ENCODE peak calls at places on chromosomes 16 and 17, in ten cellular contexts. G, T, E, I, U, N, V, Z, W and Q are unnamed samples.

GRCh38 chr16:14302399-14303181 is 231.5 kb downstream of the MRTFB start:
- DNase-seq in G (peak; percentile 48), T (peak; percentile 72), E (no peak), I (no peak), U (peak; percentile 37), N (no peak), V (no peak), Z (no peak), W (peak; percentile 87), Q (peak; percentile 64)

GRCh38 chr16:13143551-13143950 is 242.2 kb downstream of the SHISA9 start:
- DNase-seq in G (no peak), T (no peak), E (no peak), I (no peak), U (no peak), N (no peak), V (no peak), Z (no peak), W (no peak), Q (no peak)

GRCh38 chr16:47486856-47487255 is 25.7 kb downstream of the PHKB start:
- DNase-seq in G (no peak), T (no peak), E (no peak), I (no peak), U (no peak), N (no peak), V (no peak), Z (no peak), W (no peak), Q (no peak)

GRCh38 chr17:45846646-45847045 is 2.0 kb downstream of the SPPL2C start:
- DNase-seq in G (no peak), T (no peak), E (no peak), I (no peak), U (no peak), N (no peak), V (no peak), Z (no peak), W (no peak), Q (no peak)

GRCh38 chr17:76579281-76579680 is 6.4 kb downstream of the ST6GALNAC2 start:
- DNase-seq in G (no peak), T (no peak), E (no peak), I (no peak), U (no peak), N (no peak), V (no peak), Z (no peak), W (no peak), Q (no peak)

GRCh38 chr16:19933740-19934139 is 49.1 kb upstream of the GPRC5B start:
- DNase-seq in G (no peak), T (peak; percentile 42), E (no peak), I (no peak), U (no peak), N (no peak), V (no peak), Z (no peak), W (no peak), Q (no peak)

GRCh38 chr17:46984892-46985291 is 5.8 kb upstream of the RPRML start:
- DNase-seq in G (no peak), T (no peak), E (no peak), I (no peak), U (no peak), N (no peak), V (no peak), Z (peak; percentile 67), W (no peak), Q (no peak)

GRCh38 chr16:85383836-85384825 is 229.0 kb upstream of the GSE1 start:
- DNase-seq in G (no peak), T (no peak), E (no peak), I (no peak), U (no peak), N (no peak), V (no peak), Z (no peak), W (peak; percentile 56), Q (no peak)

GRCh38 chr16:86567701-86568571 is 1.3 kb downstream of the FOXC2 start:
- DNase-seq in G (no peak), T (peak; percentile 66), E (peak; percentile 54), I (no peak), U (no peak), N (no peak), V (no peak), Z (no peak), W (peak; percentile 66), Q (no peak)

GRCh38 chr16:86565644-86566511 is 751 bp upstream of the FOXC2 start:
- DNase-seq in G (no peak), T (peak; percentile 67), E (no peak), I (no peak), U (no peak), N (no peak), V (no peak), Z (no peak), W (no peak), Q (no peak)

GRCh38 chr16:86566966-86567700 is 504 bp downstream of the FOXC2 start:
- DNase-seq in G (no peak), T (peak; percentile 61), E (peak; percentile 40), I (no peak), U (no peak), N (no peak), V (no peak), Z (no peak), W (no peak), Q (no peak)

GRCh38 chr16:86565181-86565631 is 1.4 kb upstream of the FOXC2 start:
- DNase-seq in G (no peak), T (peak; percentile 32), E (no peak), I (no peak), U (no peak), N (no peak), V (no peak), Z (no peak), W (no peak), Q (no peak)

DNA sequence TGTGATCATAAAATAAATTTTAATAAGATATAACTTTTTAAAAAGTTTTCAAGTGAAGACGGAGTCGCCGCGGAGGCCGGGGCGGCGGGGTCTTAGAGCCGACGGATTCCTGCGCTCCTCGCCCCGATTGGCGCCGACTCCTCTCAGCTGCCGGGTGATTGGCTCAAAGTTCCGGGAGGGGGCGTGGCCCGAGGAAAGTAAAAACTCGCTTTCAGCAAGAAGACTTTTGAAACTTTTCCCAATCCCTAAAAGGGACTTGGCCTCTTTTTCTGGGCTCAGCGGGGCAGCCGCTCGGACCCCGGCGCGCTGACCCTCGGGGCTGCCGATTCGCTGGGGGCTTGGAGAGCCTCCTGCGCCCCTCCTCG is at the start of gene FOXC2:
- DNase-seq in G (peak; percentile 74), T (peak; percentile 99), E (peak; percentile 92), I (no peak), U (peak; percentile 42), N (peak; percentile 67), V (no peak), Z (peak; percentile 77), W (peak; percentile 69), Q (no peak)
- H3K27me3 ChIP-seq in G (no peaks in the 10 kb centered on the region), T (peaks cover 90% of the 10 kb centered on the region), E (peaks cover 98% of the 10 kb centered on the region), I (peaks cover 94% of the 10 kb centered on the region), U (peaks cover 68% of the 10 kb centered on the region), N (peaks cover 9% of the 10 kb centered on the region), V (peaks cover 5% of the 10 kb centered on the region), Z (no peaks in the 10 kb centered on the region), W (peaks cover 12% of the 10 kb centered on the region), Q (peaks cover 3% of the 10 kb centered on the region)

DNA sequence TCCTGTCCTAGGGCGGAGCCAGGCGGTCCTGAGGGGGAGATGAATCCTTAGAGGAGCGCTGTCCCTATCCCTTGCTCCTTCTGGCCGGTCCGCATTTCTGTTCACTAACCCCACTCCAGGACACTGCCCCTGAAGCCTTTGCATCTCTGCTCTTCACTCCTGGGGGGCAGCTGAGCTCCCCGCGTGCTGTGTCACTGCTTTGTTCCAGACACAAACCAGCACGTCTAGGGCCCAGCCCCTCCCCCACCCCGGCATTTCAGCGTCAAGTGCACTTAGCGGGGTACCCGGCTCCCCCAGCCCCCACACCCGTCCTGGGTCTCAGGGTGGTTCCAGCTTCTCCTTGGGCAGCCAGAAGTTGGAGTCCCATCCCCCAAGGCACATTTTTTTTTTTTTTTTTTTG is 8.9 kb downstream of the CORO6 start:
- DNase-seq in G (no peak), T (peak; percentile 47), E (no peak), I (no peak), U (peak; percentile 55), N (no peak), V (no peak), Z (no peak), W (no peak), Q (no peak)
- H3K4me3 ChIP-seq in G (no peak overlapping the region), T (peak overlapping the region; percentile 67), E (peak overlapping the region; percentile 63), I (peak overlapping the region; percentile 13), U (peak overlapping the region; percentile 54), N (no peak overlapping the region), V (peak overlapping the region; percentile 30), Z (peak overlapping the region; percentile 33), W (no peak overlapping the region), Q (peak overlapping the region; percentile 29)

GRCh38 chr17:64058547-64059115 is 38.2 kb upstream of the ICAM2 start:
- DNase-seq in G (peak; percentile 89), T (no peak), E (no peak), I (no peak), U (no peak), N (no peak), V (no peak), Z (no peak), W (peak; percentile 68), Q (no peak)

GRCh38 chr17:64055183-64056142 is 35.0 kb upstream of the ICAM2 start:
- DNase-seq in G (peak; percentile 90), T (no peak), E (no peak), I (no peak), U (no peak), N (no peak), V (no peak), Z (no peak), W (peak; percentile 88), Q (no peak)

GRCh38 chr17:64056269-64057005 is 36.0 kb upstream of the ICAM2 start:
- DNase-seq in G (peak; percentile 73), T (peak; percentile 77), E (no peak), I (no peak), U (no peak), N (no peak), V (peak; percentile 57), Z (no peak), W (no peak), Q (peak; percentile 40)

GRCh38 chr17:64059756-64060155 is 39.3 kb upstream of the ICAM2 start:
- DNase-seq in G (no peak), T (no peak), E (no peak), I (no peak), U (no peak), N (no peak), V (no peak), Z (no peak), W (no peak), Q (no peak)

DNA sequence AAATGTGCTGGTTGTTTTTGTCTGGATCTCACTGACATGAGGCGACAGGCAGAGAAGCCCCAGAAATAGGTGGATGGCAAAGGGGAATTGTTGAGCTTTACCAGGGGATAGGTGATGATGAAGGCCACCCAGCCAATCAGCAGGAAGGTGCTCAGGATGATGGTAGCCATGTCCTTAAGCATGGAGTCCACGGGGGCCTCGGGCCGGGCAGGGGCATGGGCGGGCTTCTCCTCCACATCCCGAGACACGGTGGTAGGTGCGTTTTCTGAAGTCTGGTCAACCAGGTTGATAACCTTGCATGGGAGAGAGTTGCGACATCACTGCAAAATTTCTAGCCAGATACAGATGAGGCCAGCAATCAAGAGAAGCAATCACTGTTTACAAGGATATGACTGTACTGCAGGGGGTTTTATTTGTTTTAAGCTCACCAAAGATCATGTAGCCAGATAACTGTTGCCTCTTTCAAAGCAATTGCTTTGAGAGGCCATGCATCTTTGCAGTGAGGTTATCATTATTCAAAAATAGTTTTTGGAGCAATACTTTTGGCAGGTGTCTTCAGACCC is 37.3 kb upstream of the ICAM2 start:
- DNase-seq in G (no peak), T (no peak), E (no peak), I (no peak), U (no peak), N (no peak), V (no peak), Z (no peak), W (no peak), Q (no peak)
- TF ChIP-seq CTCF in G (no peak), T (no peak), E (no peak), I (no peak), U (no peak), N (no peak), V (no peak), Z (no peak), W (no peak), Q (no peak)

GRCh38 chr17:48578616-48579560 is 738 bp upstream of the HOXB4 start:
- DNase-seq in G (no peak), T (no peak), E (no peak), I (no peak), U (no peak), N (no peak), V (no peak), Z (peak; percentile 55), W (no peak), Q (no peak)

GRCh38 chr17:48583708-48584582 is 5.8 kb upstream of the HOXB4 start:
- DNase-seq in G (no peak), T (no peak), E (no peak), I (no peak), U (no peak), N (no peak), V (no peak), Z (no peak), W (no peak), Q (no peak)

GRCh38 chr17:48579738-48580543 is 1.8 kb upstream of the HOXB4 start:
- DNase-seq in G (no peak), T (no peak), E (no peak), I (no peak), U (no peak), N (no peak), V (no peak), Z (no peak), W (no peak), Q (no peak)

GRCh38 chr17:48586355-48586924 is 3.6 kb downstream of the HOXB3 start:
- DNase-seq in G (no peak), T (no peak), E (no peak), I (no peak), U (no peak), N (no peak), V (no peak), Z (peak; percentile 61), W (no peak), Q (no peak)

DNA sequence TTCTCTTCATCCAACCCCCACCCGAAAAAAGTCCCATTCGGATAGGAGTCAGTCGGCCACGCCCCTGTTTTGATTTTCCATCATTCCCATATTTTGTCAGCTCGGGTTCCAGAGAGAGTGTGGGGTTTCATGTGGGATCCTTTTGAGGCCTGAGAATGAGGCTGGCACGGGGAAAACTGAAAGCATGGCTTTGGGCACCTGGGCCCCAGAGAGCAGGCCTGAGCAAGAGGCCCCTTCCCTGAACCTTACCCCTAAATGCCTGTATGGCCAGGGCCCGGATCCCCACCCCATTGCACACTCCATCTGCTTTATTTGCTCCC is 4.6 kb upstream of the HOXB4 start:
- DNase-seq in G (no peak), T (no peak), E (no peak), I (no peak), U (no peak), N (no peak), V (no peak), Z (no peak), W (no peak), Q (no peak)
- H3K27me3 ChIP-seq in G (no peaks in the 10 kb centered on the region), T (peaks cover 100% of the 10 kb centered on the region), E (peaks cover 100% of the 10 kb centered on the region), I (peaks cover 100% of the 10 kb centered on the region), U (peaks cover 75% of the 10 kb centered on the region), N (peaks cover 4% of the 10 kb centered on the region), V (no peaks in the 10 kb centered on the region), Z (no peaks in the 10 kb centered on the region), W (peaks cover 5% of the 10 kb centered on the region), Q (no peaks in the 10 kb centered on the region)